ENCODE peak calls at places on chromosome X, in five cellular contexts. O is coronary artery, J is tibial nerve, F is DND-41, W is astrocyte of the cerebellum. I is an unnamed sample.

GRCh38 chrX:101931104-101931493 is 728 bp downstream of the ZMAT1 start:
- DNase-seq in O (no peak), J (peak; percentile 4), F (no peak), W (no peak), I (no peak)

GRCh38 chrX:66728818-66729271 is 90.0 kb upstream of the EDA2R start:
- DNase-seq in O (no peak), J (peak; percentile 25), F (peak; percentile 38), W (peak; percentile 16), I (peak; percentile 25)

GRCh38 chrX:276588-277171 is 4.5 kb upstream of the PLCXD1 start:
- DNase-seq in O (no peak), J (no peak), F (no peak), W (no peak), I (no peak)

GRCh38 chrX:11382935-11383334 is 89.7 kb downstream of the AMELX start:
- DNase-seq in O (no peak), J (no peak), F (no peak), W (no peak), I (no peak)

GRCh38 chrX:2689773-2690666 is 1.1 kb upstream of the CD99 start:
- DNase-seq in O (no peak), J (no peak), F (no peak), W (no peak), I (no peak)

GRCh38 chrX:53223955-53224859 is 800 bp downstream of the KDM5C start:
- DNase-seq in O (no peak), J (no peak), F (no peak), W (peak; percentile 48), I (peak; percentile 22)

GRCh38 chrX:134377537-134377936 is 82.4 kb upstream of the HPRT1 start:
- DNase-seq in O (no peak), J (no peak), F (peak; percentile 48), W (peak; percentile 18), I (peak; percentile 26)

GRCh38 chrX:115642895-115643530 is 82.0 kb downstream of the PLS3 start:
- DNase-seq in O (no peak), J (peak; percentile 64), F (peak; percentile 15), W (peak; percentile 67), I (peak; percentile 30)

GRCh38 chrX:27918799-27919198 is 62.5 kb downstream of the DCAF8L1 start:
- DNase-seq in O (no peak), J (no peak), F (no peak), W (peak; percentile 4), I (no peak)

GRCh38 chrX:150771116-150771515 is 77.9 kb downstream of the MTMR1 start:
- DNase-seq in O (no peak), J (no peak), F (no peak), W (no peak), I (no peak)

GRCh38 chrX:103919336-103919682 is 43.1 kb upstream of the TMSB15B start:
- DNase-seq in O (no peak), J (peak; percentile 7), F (peak; percentile 57), W (no peak), I (peak; percentile 77)

GRCh38 chrX:138847930-138848329 is 136.4 kb upstream of the FGF13 start:
- DNase-seq in O (no peak), J (peak; percentile 4), F (no peak), W (peak; percentile 27), I (no peak)

GRCh38 chrX:115372026-115372610 is 82.6 kb downstream of the LUZP4 start:
- DNase-seq in O (no peak), J (no peak), F (no peak), W (no peak), I (no peak)

GRCh38 chrX:114097411-114097810 is 486.5 kb upstream of the HTR2C start:
- DNase-seq in O (no peak), J (no peak), F (no peak), W (no peak), I (no peak)

GRCh38 chrX:7414753-7415152 is 266.8 kb upstream of the PUDP start:
- DNase-seq in O (no peak), J (no peak), F (no peak), W (no peak), I (no peak)

GRCh38 chrX:112642349-112642748 is 37.4 kb downstream of the LHFPL1 start:
- DNase-seq in O (no peak), J (peak; percentile 25), F (peak; percentile 55), W (peak; percentile 49), I (peak; percentile 57)

GRCh38 chrX:9340619-9341304 is 124.1 kb upstream of the TBL1X start:
- DNase-seq in O (no peak), J (peak; percentile 41), F (peak; percentile 69), W (no peak), I (peak; percentile 41)

GRCh38 chrX:41596586-41596985 is 92.2 kb upstream of the GPR34 start:
- DNase-seq in O (no peak), J (no peak), F (no peak), W (no peak), I (no peak)

GRCh38 chrX:9414416-9414815 is 50.4 kb upstream of the TBL1X start:
- DNase-seq in O (no peak), J (no peak), F (no peak), W (no peak), I (no peak)

GRCh38 chrX:33128048-33128805 is 83.1 kb downstream of the DMD start:
- DNase-seq in O (no peak), J (no peak), F (no peak), W (no peak), I (no peak)

GRCh38 chrX:46913710-46914109 is 1.5 kb downstream of the JADE3 start:
- DNase-seq in O (no peak), J (peak; percentile 11), F (peak; percentile 20), W (no peak), I (no peak)

GRCh38 chrX:386768-387575 is at the start of gene PPP2R3B:
- DNase-seq in O (peak; percentile 98), J (peak; percentile 89), F (peak; percentile 98), W (peak; percentile 99), I (peak; percentile 94)

GRCh38 chrX:40272141-40272540 is 174.4 kb upstream of the BCOR start:
- DNase-seq in O (no peak), J (no peak), F (no peak), W (no peak), I (no peak)

GRCh38 chrX:126550816-126551215 is 1.8 kb downstream of the DCAF12L1 start:
- DNase-seq in O (no peak), J (no peak), F (no peak), W (no peak), I (no peak)

GRCh38 chrX:126557151-126557550 is 4.5 kb upstream of the DCAF12L1 start:
- DNase-seq in O (no peak), J (no peak), F (no peak), W (peak; percentile 8), I (no peak)

GRCh38 chrX:126552313-126553022 is at the start of gene DCAF12L1:
- DNase-seq in O (no peak), J (no peak), F (no peak), W (no peak), I (no peak)

GRCh38 chrX:126551306-126551705 is 1.3 kb downstream of the DCAF12L1 start:
- DNase-seq in O (no peak), J (no peak), F (no peak), W (no peak), I (no peak)

DNA sequence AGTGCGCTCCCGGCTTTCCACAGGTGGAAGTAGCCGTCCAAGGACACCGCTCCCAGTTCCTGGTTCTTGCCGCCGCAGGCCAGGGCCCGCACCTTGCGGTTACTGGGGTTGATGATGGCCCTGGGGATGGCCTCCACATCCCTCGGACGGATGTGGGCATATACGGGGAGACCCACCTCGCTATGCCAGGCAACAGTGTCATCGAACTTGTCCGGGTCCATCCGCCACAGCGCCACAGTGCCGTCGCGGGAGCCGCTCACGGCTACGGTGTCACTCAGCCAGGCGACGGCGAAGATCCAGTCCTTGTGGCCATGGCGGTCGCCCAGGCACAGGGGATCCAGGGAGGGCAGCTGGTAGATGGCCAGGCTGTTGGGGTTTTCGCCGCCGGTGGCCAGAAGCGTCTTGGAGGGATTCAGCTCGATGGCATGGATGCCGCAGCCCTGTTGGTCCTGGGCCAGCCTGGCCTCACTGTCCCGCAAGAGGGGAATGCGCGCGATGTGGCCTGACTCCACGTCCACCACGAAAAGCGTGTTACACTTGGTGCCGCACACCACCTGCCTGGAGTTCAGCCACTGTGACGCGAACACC is 795 bp downstream of the DCAF12L1 start:
- DNase-seq in O (no peak), J (no peak), F (no peak), W (no peak), I (no peak)
- H3K4me3 ChIP-seq in O (no peak overlapping the region), J (no peak overlapping the region), F (no peak overlapping the region), W (no peak overlapping the region), I (no peak overlapping the region)

GRCh38 chrX:25012793-25013592 is 2.8 kb downstream of the ARX start:
- DNase-seq in O (no peak), J (no peak), F (no peak), W (no peak), I (no peak)
- H3K4me3 ChIP-seq in O (peak overlapping the region; percentile 63), J (peak overlapping the region; percentile 33), F (no peak overlapping the region), W (no peak overlapping the region), I (no peak overlapping the region)

GRCh38 chrX:14064632-14065432 is 35.1 kb upstream of the GEMIN8 start:
- DNase-seq in O (no peak), J (no peak), F (no peak), W (no peak), I (no peak)

GRCh38 chrX:14062524-14062923 is 32.8 kb upstream of the GEMIN8 start:
- DNase-seq in O (no peak), J (no peak), F (no peak), W (no peak), I (no peak)

DNA sequence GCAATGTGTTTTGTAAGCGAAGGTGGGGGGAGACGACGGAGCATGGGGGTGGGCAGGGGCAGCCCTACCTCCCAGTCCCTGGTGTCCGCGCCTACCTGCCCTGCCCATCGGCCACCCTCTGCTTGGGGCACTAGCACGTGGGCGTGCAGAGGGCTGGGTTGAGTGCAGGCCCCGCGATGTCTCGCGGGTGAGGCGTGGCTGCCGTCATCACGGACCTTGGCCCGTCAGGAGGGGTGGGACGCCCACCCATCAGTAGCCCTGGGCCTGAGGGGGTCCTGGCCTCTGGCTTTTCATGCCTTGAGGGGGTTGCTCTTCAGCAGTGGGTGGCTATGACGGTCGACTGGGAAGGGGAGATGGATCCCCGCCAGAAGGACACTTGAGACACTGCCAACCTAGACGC is 36.1 kb upstream of the GEMIN8 start:
- DNase-seq in O (no peak), J (no peak), F (no peak), W (no peak), I (no peak)
- H3K4me3 ChIP-seq in O (no peak overlapping the region), J (no peak overlapping the region), F (no peak overlapping the region), W (no peak overlapping the region), I (no peak overlapping the region)

GRCh38 chrX:16882702-16883486 is 12.7 kb upstream of the RBBP7 start:
- DNase-seq in O (no peak), J (peak; percentile 72), F (peak; percentile 71), W (peak; percentile 44), I (peak; percentile 54)

GRCh38 chrX:16885628-16886027 is 15.5 kb upstream of the RBBP7 start:
- DNase-seq in O (no peak), J (no peak), F (no peak), W (no peak), I (no peak)

GRCh38 chrX:16876696-16877095 is 6.5 kb upstream of the RBBP7 start:
- DNase-seq in O (no peak), J (no peak), F (no peak), W (no peak), I (no peak)

GRCh38 chrX:16883487-16883804 is 13.3 kb upstream of the RBBP7 start:
- DNase-seq in O (no peak), J (no peak), F (no peak), W (no peak), I (no peak)

DNA sequence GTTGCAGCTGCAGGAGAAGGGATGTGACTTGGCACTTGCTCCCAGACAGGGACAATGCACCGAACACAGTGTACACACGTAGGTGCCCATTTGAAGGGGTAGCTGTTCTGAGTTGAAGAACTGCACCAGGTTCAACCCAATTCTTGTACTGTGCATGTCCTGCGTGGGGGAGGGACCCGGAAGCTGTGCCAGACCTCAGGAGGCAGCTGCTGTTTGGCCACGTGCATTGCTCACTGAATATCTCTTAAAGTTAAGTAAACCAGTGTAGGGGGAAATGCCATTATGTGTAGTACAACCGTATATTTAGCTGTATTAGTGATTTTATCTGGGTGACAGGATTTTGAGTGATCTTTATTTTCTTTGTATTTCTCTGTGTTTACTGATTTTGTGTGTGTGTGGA is 12.0 kb upstream of the RBBP7 start:
- DNase-seq in O (no peak), J (no peak), F (peak; percentile 28), W (no peak), I (no peak)
- H3K4me3 ChIP-seq in O (peak overlapping the region; percentile 65), J (peak overlapping the region; percentile 53), F (peak overlapping the region; percentile 56), W (peak overlapping the region; percentile 44), I (peak overlapping the region; percentile 56)